ENCODE peak calls at places on chromosomes 16 and 17, in eight cellular contexts. One of them, this sample, is unnamed.

GRCh38 chr17:2853111-2853721 is 57.0 kb downstream of the RAP1GAP2 start:
- DNase-seq in iPS DF 19.7: no peak
- DNase-seq in stimulated activated CD4-positive, alpha-beta T cell treated with anti-CD3 and anti-CD28 coated beads, Interleukin-2, amount 100 ng/mL, for 48 hours: no peak
- DNase-seq in osteoblast: peak; percentile 99
- DNase-seq in nucleus accumbens: no peak
- DNase-seq in endothelial cell: peak; percentile 33
- DNase-seq in NCI-H460: no peak
- DNase-seq in AG09319: no peak
- DNase-seq in this sample: no peak

GRCh38 chr17:77354721-77355455 is 214.1 kb downstream of the SEC14L1 start:
- DNase-seq in iPS DF 19.7: no peak
- DNase-seq in stimulated activated CD4-positive, alpha-beta T cell treated with anti-CD3 and anti-CD28 coated beads, Interleukin-2, amount 100 ng/mL, for 48 hours: no peak
- DNase-seq in osteoblast: peak; percentile 97
- DNase-seq in nucleus accumbens: no peak
- DNase-seq in endothelial cell: no peak
- DNase-seq in NCI-H460: no peak
- DNase-seq in AG09319: peak; percentile 87
- DNase-seq in this sample: no peak

GRCh38 chr16:30829130-30830071 is 42.4 kb upstream of the ZNF629 start:
- DNase-seq in iPS DF 19.7: no peak
- DNase-seq in stimulated activated CD4-positive, alpha-beta T cell treated with anti-CD3 and anti-CD28 coated beads, Interleukin-2, amount 100 ng/mL, for 48 hours: no peak
- DNase-seq in osteoblast: peak; percentile 66
- DNase-seq in nucleus accumbens: no peak
- DNase-seq in endothelial cell: no peak
- DNase-seq in NCI-H460: no peak
- DNase-seq in AG09319: no peak
- DNase-seq in this sample: no peak

GRCh38 chr16:84379731-84380369 is 11.5 kb downstream of the ATP2C2 start:
- DNase-seq in iPS DF 19.7: no peak
- DNase-seq in stimulated activated CD4-positive, alpha-beta T cell treated with anti-CD3 and anti-CD28 coated beads, Interleukin-2, amount 100 ng/mL, for 48 hours: no peak
- DNase-seq in osteoblast: peak; percentile 56
- DNase-seq in nucleus accumbens: no peak
- DNase-seq in endothelial cell: no peak
- DNase-seq in NCI-H460: no peak
- DNase-seq in AG09319: no peak
- DNase-seq in this sample: no peak

GRCh38 chr16:57611184-57611583 is 17.2 kb upstream of the ADGRG1 start:
- DNase-seq in iPS DF 19.7: no peak
- DNase-seq in stimulated activated CD4-positive, alpha-beta T cell treated with anti-CD3 and anti-CD28 coated beads, Interleukin-2, amount 100 ng/mL, for 48 hours: no peak
- DNase-seq in osteoblast: peak; percentile 89
- DNase-seq in nucleus accumbens: no peak
- DNase-seq in endothelial cell: no peak
- DNase-seq in NCI-H460: no peak
- DNase-seq in AG09319: no peak
- DNase-seq in this sample: no peak

GRCh38 chr17:42405963-42406495 is 17.0 kb downstream of the CAVIN1 start:
- DNase-seq in iPS DF 19.7: no peak
- DNase-seq in stimulated activated CD4-positive, alpha-beta T cell treated with anti-CD3 and anti-CD28 coated beads, Interleukin-2, amount 100 ng/mL, for 48 hours: peak; percentile 86
- DNase-seq in osteoblast: peak; percentile 97
- DNase-seq in nucleus accumbens: peak; percentile 57
- DNase-seq in endothelial cell: peak; percentile 91
- DNase-seq in NCI-H460: peak; percentile 65
- DNase-seq in AG09319: no peak
- DNase-seq in this sample: no peak

GRCh38 chr16:88413231-88413630 is 30.5 kb downstream of the ZNF469 start:
- DNase-seq in iPS DF 19.7: no peak
- DNase-seq in stimulated activated CD4-positive, alpha-beta T cell treated with anti-CD3 and anti-CD28 coated beads, Interleukin-2, amount 100 ng/mL, for 48 hours: no peak
- DNase-seq in osteoblast: no peak
- DNase-seq in nucleus accumbens: no peak
- DNase-seq in endothelial cell: no peak
- DNase-seq in NCI-H460: no peak
- DNase-seq in AG09319: no peak
- DNase-seq in this sample: no peak

GRCh38 chr16:30446203-30446595 is 525 bp upstream of the SEPHS2 start:
- DNase-seq in iPS DF 19.7: no peak
- DNase-seq in stimulated activated CD4-positive, alpha-beta T cell treated with anti-CD3 and anti-CD28 coated beads, Interleukin-2, amount 100 ng/mL, for 48 hours: no peak
- DNase-seq in osteoblast: no peak
- DNase-seq in nucleus accumbens: no peak
- DNase-seq in endothelial cell: no peak
- DNase-seq in NCI-H460: no peak
- DNase-seq in AG09319: no peak
- DNase-seq in this sample: no peak

GRCh38 chr17:34892864-34893263 is 68.4 kb downstream of the CCT6B start:
- DNase-seq in iPS DF 19.7: no peak
- DNase-seq in stimulated activated CD4-positive, alpha-beta T cell treated with anti-CD3 and anti-CD28 coated beads, Interleukin-2, amount 100 ng/mL, for 48 hours: no peak
- DNase-seq in osteoblast: no peak
- DNase-seq in nucleus accumbens: no peak
- DNase-seq in endothelial cell: peak; percentile 69
- DNase-seq in NCI-H460: peak; percentile 18
- DNase-seq in AG09319: no peak
- DNase-seq in this sample: no peak

GRCh38 chr17:13420294-13421277 is 181.1 kb downstream of the HS3ST3A1 start:
- DNase-seq in iPS DF 19.7: no peak
- DNase-seq in stimulated activated CD4-positive, alpha-beta T cell treated with anti-CD3 and anti-CD28 coated beads, Interleukin-2, amount 100 ng/mL, for 48 hours: no peak
- DNase-seq in osteoblast: peak; percentile 38
- DNase-seq in nucleus accumbens: no peak
- DNase-seq in endothelial cell: no peak
- DNase-seq in NCI-H460: peak; percentile 68
- DNase-seq in AG09319: peak; percentile 49
- DNase-seq in this sample: no peak

GRCh38 chr17:21021208-21021803 is 21.5 kb downstream of the USP22 start:
- DNase-seq in iPS DF 19.7: no peak
- DNase-seq in stimulated activated CD4-positive, alpha-beta T cell treated with anti-CD3 and anti-CD28 coated beads, Interleukin-2, amount 100 ng/mL, for 48 hours: no peak
- DNase-seq in osteoblast: no peak
- DNase-seq in nucleus accumbens: no peak
- DNase-seq in endothelial cell: no peak
- DNase-seq in NCI-H460: no peak
- DNase-seq in AG09319: no peak
- DNase-seq in this sample: no peak

GRCh38 chr17:2391597-2392251 is 9.1 kb downstream of the MNT start:
- DNase-seq in iPS DF 19.7: no peak
- DNase-seq in stimulated activated CD4-positive, alpha-beta T cell treated with anti-CD3 and anti-CD28 coated beads, Interleukin-2, amount 100 ng/mL, for 48 hours: no peak
- DNase-seq in osteoblast: peak; percentile 61
- DNase-seq in nucleus accumbens: no peak
- DNase-seq in endothelial cell: no peak
- DNase-seq in NCI-H460: no peak
- DNase-seq in AG09319: no peak
- DNase-seq in this sample: no peak

GRCh38 chr17:39598635-39599005 is 9.1 kb downstream of the NEUROD2 start:
- DNase-seq in iPS DF 19.7: no peak
- DNase-seq in stimulated activated CD4-positive, alpha-beta T cell treated with anti-CD3 and anti-CD28 coated beads, Interleukin-2, amount 100 ng/mL, for 48 hours: no peak
- DNase-seq in osteoblast: no peak
- DNase-seq in nucleus accumbens: no peak
- DNase-seq in endothelial cell: no peak
- DNase-seq in NCI-H460: no peak
- DNase-seq in AG09319: no peak
- DNase-seq in this sample: no peak

GRCh38 chr17:67194134-67194533 is 50.9 kb downstream of the HELZ start:
- DNase-seq in iPS DF 19.7: no peak
- DNase-seq in stimulated activated CD4-positive, alpha-beta T cell treated with anti-CD3 and anti-CD28 coated beads, Interleukin-2, amount 100 ng/mL, for 48 hours: no peak
- DNase-seq in osteoblast: peak; percentile 29
- DNase-seq in nucleus accumbens: no peak
- DNase-seq in endothelial cell: peak; percentile 8
- DNase-seq in NCI-H460: no peak
- DNase-seq in AG09319: no peak
- DNase-seq in this sample: no peak

GRCh38 chr17:65027305-65027704 is 29.2 kb downstream of the GNA13 start:
- DNase-seq in iPS DF 19.7: no peak
- DNase-seq in stimulated activated CD4-positive, alpha-beta T cell treated with anti-CD3 and anti-CD28 coated beads, Interleukin-2, amount 100 ng/mL, for 48 hours: peak; percentile 36
- DNase-seq in osteoblast: peak; percentile 87
- DNase-seq in nucleus accumbens: no peak
- DNase-seq in endothelial cell: peak; percentile 33
- DNase-seq in NCI-H460: peak; percentile 26
- DNase-seq in AG09319: no peak
- DNase-seq in this sample: peak; percentile 3

GRCh38 chr17:77127735-77128361 is 12.9 kb upstream of the SEC14L1 start:
- DNase-seq in iPS DF 19.7: no peak
- DNase-seq in stimulated activated CD4-positive, alpha-beta T cell treated with anti-CD3 and anti-CD28 coated beads, Interleukin-2, amount 100 ng/mL, for 48 hours: peak; percentile 38
- DNase-seq in osteoblast: no peak
- DNase-seq in nucleus accumbens: no peak
- DNase-seq in endothelial cell: no peak
- DNase-seq in NCI-H460: no peak
- DNase-seq in AG09319: no peak
- DNase-seq in this sample: no peak